ENCODE peak calls at places on chromosomes 6 and 20, in nine cellular contexts. One of them, this sample, is unnamed.

GRCh38 chr6:30954631-30955366 is 14.0 kb downstream of the MUCL3 start:
- DNase-seq in GM23248: peak; percentile 35
- DNase-seq in HCT116: no peak
- DNase-seq in OCI-LY7: no peak
- DNase-seq in PC-3: no peak
- DNase-seq in GM23338: no peak
- DNase-seq in SK-N-SH: no peak
- DNase-seq in PC-9: no peak
- DNase-seq in MM.1S: no peak
- DNase-seq in this sample: no peak

GRCh38 chr20:38975539-38976120 is 13.5 kb downstream of the DHX35 start:
- DNase-seq in GM23248: peak; percentile 17
- DNase-seq in HCT116: no peak
- DNase-seq in OCI-LY7: no peak
- DNase-seq in PC-3: peak; percentile 31
- DNase-seq in GM23338: no peak
- DNase-seq in SK-N-SH: no peak
- DNase-seq in PC-9: no peak
- DNase-seq in MM.1S: no peak
- DNase-seq in this sample: no peak

GRCh38 chr6:51854876-51855275 is 232.5 kb downstream of the PKHD1 start:
- DNase-seq in GM23248: no peak
- DNase-seq in HCT116: no peak
- DNase-seq in OCI-LY7: no peak
- DNase-seq in PC-3: no peak
- DNase-seq in GM23338: no peak
- DNase-seq in SK-N-SH: no peak
- DNase-seq in PC-9: no peak
- DNase-seq in MM.1S: no peak
- DNase-seq in this sample: no peak

GRCh38 chr6:69883551-69883950 is 17.2 kb downstream of the COL19A1 start:
- DNase-seq in GM23248: peak; percentile 17
- DNase-seq in HCT116: no peak
- DNase-seq in OCI-LY7: no peak
- DNase-seq in PC-3: no peak
- DNase-seq in GM23338: no peak
- DNase-seq in SK-N-SH: no peak
- DNase-seq in PC-9: no peak
- DNase-seq in MM.1S: no peak
- DNase-seq in this sample: no peak

GRCh38 chr6:28980797-28981390 is 24.2 kb downstream of the ZNF311 start:
- DNase-seq in GM23248: peak; percentile 90
- DNase-seq in HCT116: peak; percentile 80
- DNase-seq in OCI-LY7: peak; percentile 93
- DNase-seq in PC-3: peak; percentile 90
- DNase-seq in GM23338: peak; percentile 91
- DNase-seq in SK-N-SH: peak; percentile 86
- DNase-seq in PC-9: peak; percentile 88
- DNase-seq in MM.1S: peak; percentile 67
- DNase-seq in this sample: peak; percentile 90

GRCh38 chr20:6829510-6830116 is 62.1 kb downstream of the BMP2 start:
- DNase-seq in GM23248: peak; percentile 22
- DNase-seq in HCT116: no peak
- DNase-seq in OCI-LY7: no peak
- DNase-seq in PC-3: no peak
- DNase-seq in GM23338: peak; percentile 41
- DNase-seq in SK-N-SH: no peak
- DNase-seq in PC-9: no peak
- DNase-seq in MM.1S: peak; percentile 21
- DNase-seq in this sample: no peak

GRCh38 chr6:158150701-158151100 is 17.4 kb downstream of the SERAC1 start:
- DNase-seq in GM23248: peak; percentile 23
- DNase-seq in HCT116: no peak
- DNase-seq in OCI-LY7: no peak
- DNase-seq in PC-3: peak; percentile 86
- DNase-seq in GM23338: no peak
- DNase-seq in SK-N-SH: no peak
- DNase-seq in PC-9: no peak
- DNase-seq in MM.1S: no peak
- DNase-seq in this sample: no peak

GRCh38 chr20:49775229-49775693 is 37.4 kb upstream of the SLC9A8 start:
- DNase-seq in GM23248: peak; percentile 60
- DNase-seq in HCT116: peak; percentile 77
- DNase-seq in OCI-LY7: no peak
- DNase-seq in PC-3: peak; percentile 88
- DNase-seq in GM23338: peak; percentile 46
- DNase-seq in SK-N-SH: no peak
- DNase-seq in PC-9: peak; percentile 100
- DNase-seq in MM.1S: no peak
- DNase-seq in this sample: peak; percentile 70

GRCh38 chr6:140062042-140063041 is 687.9 kb upstream of the CITED2 start:
- DNase-seq in GM23248: peak; percentile 91
- DNase-seq in HCT116: no peak
- DNase-seq in OCI-LY7: no peak
- DNase-seq in PC-3: peak; percentile 66
- DNase-seq in GM23338: no peak
- DNase-seq in SK-N-SH: peak; percentile 10
- DNase-seq in PC-9: peak; percentile 97
- DNase-seq in MM.1S: no peak
- DNase-seq in this sample: peak; percentile 39

DNA sequence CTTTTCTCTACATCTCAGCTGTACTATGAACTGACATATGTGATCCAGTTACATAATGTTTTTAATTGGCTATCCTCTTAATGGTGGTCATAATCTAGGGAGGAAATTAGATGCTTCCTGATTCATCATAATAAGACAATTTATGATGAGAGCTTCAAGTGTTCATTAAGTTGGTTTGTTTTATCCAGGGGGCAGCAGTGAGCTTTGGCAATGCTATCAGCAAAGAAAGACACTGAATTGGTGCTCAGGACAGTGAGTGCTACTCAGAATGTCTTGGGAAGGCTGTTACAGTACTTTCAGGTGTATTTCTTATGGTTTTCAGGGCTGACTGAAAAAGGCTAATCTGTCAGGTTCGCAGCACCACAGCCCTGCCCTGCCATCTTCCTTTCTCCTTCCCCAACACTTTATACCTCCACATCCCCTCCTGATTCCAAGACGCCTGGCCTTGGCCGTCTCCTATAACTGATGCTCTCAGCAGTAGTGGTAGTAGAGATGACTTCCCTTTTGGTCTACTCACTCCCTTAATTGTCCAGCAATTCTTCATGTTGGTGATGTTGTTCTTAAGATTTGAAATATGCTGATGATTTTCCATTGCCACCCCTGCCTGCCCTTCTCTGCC is 67.0 kb upstream of the TNFAIP3 start:
- DNase-seq in GM23248: peak; percentile 65
- DNase-seq in HCT116: peak; percentile 54
- DNase-seq in OCI-LY7: peak; percentile 66
- DNase-seq in PC-3: peak; percentile 63
- DNase-seq in GM23338: peak; percentile 78
- DNase-seq in SK-N-SH: peak; percentile 4
- DNase-seq in PC-9: no peak
- DNase-seq in MM.1S: peak; percentile 87
- DNase-seq in this sample: peak; percentile 55
- H3K9me2 ChIP-seq in GM23248: no peaks in the 10 kb centered on the region
- H3K9me2 ChIP-seq in HCT116: no peaks in the 10 kb centered on the region
- H3K9me2 ChIP-seq in OCI-LY7: no peaks in the 10 kb centered on the region
- H3K9me2 ChIP-seq in PC-3: no peaks in the 10 kb centered on the region
- H3K9me2 ChIP-seq in GM23338: peaks cover 7% of the 10 kb centered on the region
- H3K9me2 ChIP-seq in SK-N-SH: no peaks in the 10 kb centered on the region
- H3K9me2 ChIP-seq in PC-9: no peaks in the 10 kb centered on the region
- H3K9me2 ChIP-seq in MM.1S: no peaks in the 10 kb centered on the region
- H3K9me2 ChIP-seq in this sample: no peaks in the 10 kb centered on the region

GRCh38 chr20:54070187-54070987 is at the start of gene BCAS1:
- DNase-seq in GM23248: no peak
- DNase-seq in HCT116: no peak
- DNase-seq in OCI-LY7: no peak
- DNase-seq in PC-3: peak; percentile 43
- DNase-seq in GM23338: peak; percentile 4
- DNase-seq in SK-N-SH: no peak
- DNase-seq in PC-9: peak; percentile 94
- DNase-seq in MM.1S: no peak
- DNase-seq in this sample: peak; percentile 75
- H3K4me1 ChIP-seq in GM23248: peaks cover 16% of the 10 kb centered on the region
- H3K4me1 ChIP-seq in HCT116: peaks cover 39% of the 10 kb centered on the region
- H3K4me1 ChIP-seq in OCI-LY7: no peaks in the 10 kb centered on the region
- H3K4me1 ChIP-seq in PC-3: peaks cover 45% of the 10 kb centered on the region
- H3K4me1 ChIP-seq in GM23338: peaks cover 36% of the 10 kb centered on the region
- H3K4me1 ChIP-seq in SK-N-SH: no peaks in the 10 kb centered on the region
- H3K4me1 ChIP-seq in PC-9: peaks cover 51% of the 10 kb centered on the region
- H3K4me1 ChIP-seq in MM.1S: peaks cover 16% of the 10 kb centered on the region
- H3K4me1 ChIP-seq in this sample: peaks cover 36% of the 10 kb centered on the region

DNA sequence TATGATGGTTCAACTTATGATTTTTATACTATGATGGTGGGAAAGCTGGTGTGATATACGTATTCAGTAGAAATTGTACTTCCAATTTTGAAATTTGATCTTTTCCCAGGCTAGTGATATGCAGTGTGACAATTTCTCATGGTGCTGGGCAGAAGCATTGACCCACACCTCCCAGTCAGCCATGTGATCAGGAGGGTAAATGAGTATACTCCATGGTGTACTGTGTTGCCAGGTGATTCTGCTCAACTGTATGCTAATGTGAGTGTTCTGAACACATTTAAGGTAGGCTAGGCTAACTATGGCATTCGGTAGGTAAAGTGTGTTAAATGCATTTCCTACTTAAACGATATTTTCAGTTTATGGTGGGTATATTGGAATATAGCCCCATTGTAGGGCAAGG is 19.1 kb downstream of the PTPRA start:
- DNase-seq in GM23248: no peak
- DNase-seq in HCT116: no peak
- DNase-seq in OCI-LY7: no peak
- DNase-seq in PC-3: no peak
- DNase-seq in GM23338: no peak
- DNase-seq in SK-N-SH: no peak
- DNase-seq in PC-9: no peak
- DNase-seq in MM.1S: no peak
- DNase-seq in this sample: no peak
- H3K36me3 ChIP-seq in GM23248: no peaks in the 10 kb centered on the region
- H3K36me3 ChIP-seq in HCT116: no peaks in the 10 kb centered on the region
- H3K36me3 ChIP-seq in OCI-LY7: peaks cover 40% of the 10 kb centered on the region
- H3K36me3 ChIP-seq in PC-3: no peaks in the 10 kb centered on the region
- H3K36me3 ChIP-seq in GM23338: no peaks in the 10 kb centered on the region
- H3K36me3 ChIP-seq in SK-N-SH: no peaks in the 10 kb centered on the region
- H3K36me3 ChIP-seq in PC-9: no peaks in the 10 kb centered on the region
- H3K36me3 ChIP-seq in MM.1S: no peaks in the 10 kb centered on the region
- H3K36me3 ChIP-seq in this sample: no peaks in the 10 kb centered on the region

GRCh38 chr6:62324817-62325216 is 38.8 kb upstream of the KHDRBS2 start:
- DNase-seq in GM23248: no peak
- DNase-seq in HCT116: no peak
- DNase-seq in OCI-LY7: no peak
- DNase-seq in PC-3: no peak
- DNase-seq in GM23338: no peak
- DNase-seq in SK-N-SH: no peak
- DNase-seq in PC-9: no peak
- DNase-seq in MM.1S: peak; percentile 8
- DNase-seq in this sample: no peak
- H3K9me2 ChIP-seq in GM23248: no peaks in the 10 kb centered on the region
- H3K9me2 ChIP-seq in HCT116: no peaks in the 10 kb centered on the region
- H3K9me2 ChIP-seq in OCI-LY7: no peaks in the 10 kb centered on the region
- H3K9me2 ChIP-seq in PC-3: no peaks in the 10 kb centered on the region
- H3K9me2 ChIP-seq in GM23338: no peaks in the 10 kb centered on the region
- H3K9me2 ChIP-seq in SK-N-SH: no peaks in the 10 kb centered on the region
- H3K9me2 ChIP-seq in PC-9: no peaks in the 10 kb centered on the region
- H3K9me2 ChIP-seq in MM.1S: no peaks in the 10 kb centered on the region
- H3K9me2 ChIP-seq in this sample: no peaks in the 10 kb centered on the region

GRCh38 chr6:56659721-56660373 is 17.2 kb upstream of the DST start:
- DNase-seq in GM23248: no peak
- DNase-seq in HCT116: no peak
- DNase-seq in OCI-LY7: no peak
- DNase-seq in PC-3: no peak
- DNase-seq in GM23338: no peak
- DNase-seq in SK-N-SH: peak; percentile 33
- DNase-seq in PC-9: no peak
- DNase-seq in MM.1S: peak; percentile 71
- DNase-seq in this sample: no peak

GRCh38 chr6:56655250-56655649 is 12.6 kb upstream of the DST start:
- DNase-seq in GM23248: no peak
- DNase-seq in HCT116: no peak
- DNase-seq in OCI-LY7: no peak
- DNase-seq in PC-3: no peak
- DNase-seq in GM23338: no peak
- DNase-seq in SK-N-SH: no peak
- DNase-seq in PC-9: no peak
- DNase-seq in MM.1S: no peak
- DNase-seq in this sample: no peak

GRCh38 chr6:56655996-56656395 is 13.3 kb upstream of the DST start:
- DNase-seq in GM23248: no peak
- DNase-seq in HCT116: no peak
- DNase-seq in OCI-LY7: no peak
- DNase-seq in PC-3: no peak
- DNase-seq in GM23338: no peak
- DNase-seq in SK-N-SH: no peak
- DNase-seq in PC-9: no peak
- DNase-seq in MM.1S: no peak
- DNase-seq in this sample: no peak

GRCh38 chr6:56657364-56657763 is 14.7 kb upstream of the DST start:
- DNase-seq in GM23248: no peak
- DNase-seq in HCT116: no peak
- DNase-seq in OCI-LY7: no peak
- DNase-seq in PC-3: no peak
- DNase-seq in GM23338: no peak
- DNase-seq in SK-N-SH: no peak
- DNase-seq in PC-9: no peak
- DNase-seq in MM.1S: no peak
- DNase-seq in this sample: no peak

DNA sequence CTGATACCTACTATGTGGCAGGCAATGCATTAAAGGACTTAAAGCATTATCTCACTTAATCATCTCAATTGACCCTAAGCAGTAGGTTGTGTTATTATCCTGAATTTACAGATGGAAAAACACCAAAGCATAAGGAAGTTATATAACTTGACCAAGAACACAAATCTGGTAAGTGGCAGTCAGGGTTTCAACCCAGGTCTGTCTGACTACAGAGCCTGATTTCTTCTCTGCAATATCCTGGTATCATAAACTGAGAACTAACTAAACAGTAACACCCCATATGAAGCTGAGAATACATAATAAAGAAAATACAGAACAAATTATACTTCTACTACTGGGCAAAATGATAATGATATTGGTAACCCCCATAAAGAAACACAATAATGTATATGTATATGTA is 13.8 kb upstream of the DST start:
- DNase-seq in GM23248: no peak
- DNase-seq in HCT116: no peak
- DNase-seq in OCI-LY7: no peak
- DNase-seq in PC-3: no peak
- DNase-seq in GM23338: no peak
- DNase-seq in SK-N-SH: no peak
- DNase-seq in PC-9: no peak
- DNase-seq in MM.1S: no peak
- DNase-seq in this sample: no peak
- H3K4me1 ChIP-seq in GM23248: peaks cover 34% of the 10 kb centered on the region
- H3K4me1 ChIP-seq in HCT116: peaks cover 64% of the 10 kb centered on the region
- H3K4me1 ChIP-seq in OCI-LY7: no peaks in the 10 kb centered on the region
- H3K4me1 ChIP-seq in PC-3: peaks cover 24% of the 10 kb centered on the region
- H3K4me1 ChIP-seq in GM23338: peaks cover 26% of the 10 kb centered on the region
- H3K4me1 ChIP-seq in SK-N-SH: peaks cover 15% of the 10 kb centered on the region
- H3K4me1 ChIP-seq in PC-9: peaks cover 27% of the 10 kb centered on the region
- H3K4me1 ChIP-seq in MM.1S: peaks cover 15% of the 10 kb centered on the region
- H3K4me1 ChIP-seq in this sample: peaks cover 27% of the 10 kb centered on the region

GRCh38 chr6:118965354-118965753 is 30.4 kb upstream of the MCM9 start:
- DNase-seq in GM23248: no peak
- DNase-seq in HCT116: no peak
- DNase-seq in OCI-LY7: no peak
- DNase-seq in PC-3: no peak
- DNase-seq in GM23338: no peak
- DNase-seq in SK-N-SH: no peak
- DNase-seq in PC-9: no peak
- DNase-seq in MM.1S: no peak
- DNase-seq in this sample: peak; percentile 50
- H3K36me3 ChIP-seq in GM23248: no peaks in the 10 kb centered on the region
- H3K36me3 ChIP-seq in HCT116: no peaks in the 10 kb centered on the region
- H3K36me3 ChIP-seq in OCI-LY7: no peaks in the 10 kb centered on the region
- H3K36me3 ChIP-seq in PC-3: no peaks in the 10 kb centered on the region
- H3K36me3 ChIP-seq in GM23338: no peaks in the 10 kb centered on the region
- H3K36me3 ChIP-seq in SK-N-SH: no peaks in the 10 kb centered on the region
- H3K36me3 ChIP-seq in PC-9: no peaks in the 10 kb centered on the region
- H3K36me3 ChIP-seq in MM.1S: no peaks in the 10 kb centered on the region
- H3K36me3 ChIP-seq in this sample: no peaks in the 10 kb centered on the region

This sample was measured in hepatocyte.